ENCODE peak calls at places on chromosome 5, in nine cellular contexts. U is stimulated activated CD8-positive, alpha-beta memory T cell treated with anti-CD3 and anti-CD28 coated beads, Interleukin-7, amount 100 ng/mL, for 1 hour; G is AG08396; A is esophagus squamous epithelium; M is HFFc6; X is glutamatergic neuron; C is left ventricle myocardium inferior; D is HFF-Myc; T is HT1080. H is an unnamed sample.

GRCh38 chr5:92927291-92927778 is 653.7 kb downstream of the NR2F1-AS1 start:
- DNase-seq in X (no peak), M (no peak), U (no peak), A (no peak), C (no peak), T (peak; percentile 21), G (no peak), D (no peak), H (no peak)

GRCh38 chr5:179769276-179769675 is 24.5 kb upstream of the LTC4S start:
- DNase-seq in C (no peak), T (no peak), D (no peak), X (no peak), A (no peak), M (no peak), U (no peak), G (no peak), H (no peak)

GRCh38 chr5:127699416-127699815 is 3.8 kb upstream of the CCDC192 start:
- DNase-seq in C (no peak), M (no peak), X (no peak), D (no peak), U (no peak), A (no peak), T (no peak), G (no peak), H (no peak)

GRCh38 chr5:1776831-1777230 is 22.8 kb downstream of the MRPL36 start:
- DNase-seq in G (no peak), C (no peak), U (no peak), D (no peak), X (no peak), T (no peak), M (no peak), A (no peak), H (no peak)

GRCh38 chr5:86917117-86917579 is 299.4 kb downstream of the COX7C start:
- DNase-seq in M (peak; percentile 61), U (no peak), X (no peak), C (no peak), T (peak; percentile 5), D (peak; percentile 16), A (no peak), G (peak; percentile 3), H (no peak)

GRCh38 chr5:173243808-173244305 is 8.9 kb upstream of the NKX2-5 start:
- DNase-seq in D (no peak), G (no peak), U (no peak), A (no peak), T (no peak), C (no peak), M (no peak), X (no peak), H (no peak)

GRCh38 chr5:44891116-44891515 is 82.4 kb downstream of the MRPS30 start:
- DNase-seq in M (no peak), X (no peak), A (no peak), G (no peak), T (no peak), D (no peak), C (no peak), U (no peak), H (no peak)

GRCh38 chr5:133287500-133287899 is 235.7 kb downstream of the HSPA4 start:
- DNase-seq in G (peak; percentile 18), D (no peak), X (peak; percentile 56), M (no peak), T (no peak), C (no peak), A (no peak), U (no peak), H (no peak)

GRCh38 chr5:32996336-32996735 is 285.2 kb downstream of the NPR3 start:
- DNase-seq in C (no peak), U (no peak), A (no peak), X (no peak), T (no peak), M (no peak), G (no peak), D (no peak), H (no peak)

GRCh38 chr5:172939045-172939444 is 20.2 kb upstream of the RPL26L1 start:
- DNase-seq in D (no peak), A (no peak), M (peak; percentile 58), G (no peak), C (no peak), T (peak; percentile 36), X (peak; percentile 73), U (no peak), H (no peak)

GRCh38 chr5:161302557-161302956 is 244.0 kb downstream of the GABRB2 start:
- DNase-seq in M (no peak), D (no peak), X (no peak), U (no peak), T (no peak), G (no peak), C (no peak), A (no peak), H (no peak)

GRCh38 chr5:16736158-16736994 is 119.6 kb upstream of the RETREG1 start:
- DNase-seq in C (no peak), X (peak; percentile 50), A (no peak), G (peak; percentile 52), M (peak; percentile 4), D (no peak), T (no peak), U (no peak), H (no peak)

GRCh38 chr5:170353011-170353890 is 35.9 kb downstream of the KCNMB1 start:
- DNase-seq in C (no peak), A (no peak), T (no peak), D (no peak), X (peak; percentile 28), G (no peak), U (no peak), M (no peak), H (no peak)

GRCh38 chr5:174159327-174160247 is 114.1 kb downstream of the NSG2 start:
- DNase-seq in M (peak; percentile 19), C (no peak), A (no peak), G (peak; percentile 21), D (peak; percentile 26), T (peak; percentile 89), U (no peak), X (no peak), H (no peak)

GRCh38 chr5:36060516-36060885 is 6.2 kb downstream of the UGT3A2 start:
- DNase-seq in U (no peak), X (no peak), M (peak; percentile 70), D (no peak), A (no peak), C (no peak), T (peak; percentile 6), G (no peak), H (no peak)

GRCh38 chr5:142540774-142541466 is 145.0 kb downstream of the FGF1 start:
- DNase-seq in G (peak; percentile 34), T (no peak), D (peak; percentile 71), M (peak; percentile 30), C (peak; percentile 66), A (no peak), X (peak; percentile 21), U (no peak), H (peak; percentile 84)

H was measured in Right ventricle myocardium inferior.